ENCODE peak calls at places on chromosome 22, in ten cellular contexts. One of them, this sample, is unnamed.

GRCh38 chr22:44595841-44596341 is 97.9 kb upstream of the RTL6 start:
- DNase-seq in mucosa of descending colon: no peak
- DNase-seq in K562: no peak
- DNase-seq in lower lobe of right lung: no peak
- DNase-seq in effector memory CD4-positive, alpha-beta T cell: no peak
- DNase-seq in spleen: no peak
- DNase-seq in colonic mucosa: no peak
- DNase-seq in naive thymus-derived CD4-positive, alpha-beta T cell: no peak
- DNase-seq in psoas muscle: no peak
- DNase-seq in IMR-90: peak; percentile 42
- DNase-seq in this sample: no peak

GRCh38 chr22:23305922-23306374 is 125.6 kb downstream of the BCR start:
- DNase-seq in mucosa of descending colon: no peak
- DNase-seq in K562: no peak
- DNase-seq in lower lobe of right lung: peak; percentile 62
- DNase-seq in effector memory CD4-positive, alpha-beta T cell: no peak
- DNase-seq in spleen: peak; percentile 85
- DNase-seq in colonic mucosa: no peak
- DNase-seq in naive thymus-derived CD4-positive, alpha-beta T cell: no peak
- DNase-seq in psoas muscle: peak; percentile 63
- DNase-seq in IMR-90: peak; percentile 81
- DNase-seq in this sample: peak; percentile 91

GRCh38 chr22:19325296-19325950 is 33.9 kb upstream of the CLTCL1 start:
- DNase-seq in mucosa of descending colon: no peak
- DNase-seq in K562: no peak
- DNase-seq in lower lobe of right lung: no peak
- DNase-seq in effector memory CD4-positive, alpha-beta T cell: no peak
- DNase-seq in spleen: no peak
- DNase-seq in colonic mucosa: no peak
- DNase-seq in naive thymus-derived CD4-positive, alpha-beta T cell: no peak
- DNase-seq in psoas muscle: no peak
- DNase-seq in IMR-90: peak; percentile 55
- DNase-seq in this sample: no peak

GRCh38 chr22:35276019-35276418 is 18.7 kb downstream of the HMGXB4 start:
- DNase-seq in mucosa of descending colon: no peak
- DNase-seq in K562: no peak
- DNase-seq in lower lobe of right lung: no peak
- DNase-seq in effector memory CD4-positive, alpha-beta T cell: no peak
- DNase-seq in spleen: no peak
- DNase-seq in colonic mucosa: no peak
- DNase-seq in naive thymus-derived CD4-positive, alpha-beta T cell: no peak
- DNase-seq in psoas muscle: no peak
- DNase-seq in IMR-90: no peak
- DNase-seq in this sample: no peak

GRCh38 chr22:21816787-21817496 is 50.5 kb downstream of the MAPK1 start:
- DNase-seq in mucosa of descending colon: no peak
- DNase-seq in K562: peak; percentile 87
- DNase-seq in lower lobe of right lung: no peak
- DNase-seq in effector memory CD4-positive, alpha-beta T cell: peak; percentile 14
- DNase-seq in spleen: no peak
- DNase-seq in colonic mucosa: peak; percentile 18
- DNase-seq in naive thymus-derived CD4-positive, alpha-beta T cell: peak; percentile 78
- DNase-seq in psoas muscle: no peak
- DNase-seq in IMR-90: peak; percentile 95
- DNase-seq in this sample: no peak

GRCh38 chr22:27716074-27716473 is 85.5 kb downstream of the MN1 start:
- DNase-seq in mucosa of descending colon: no peak
- DNase-seq in K562: no peak
- DNase-seq in lower lobe of right lung: no peak
- DNase-seq in effector memory CD4-positive, alpha-beta T cell: no peak
- DNase-seq in spleen: peak; percentile 13
- DNase-seq in colonic mucosa: no peak
- DNase-seq in naive thymus-derived CD4-positive, alpha-beta T cell: no peak
- DNase-seq in psoas muscle: no peak
- DNase-seq in IMR-90: no peak
- DNase-seq in this sample: no peak

GRCh38 chr22:32644252-32645100 is 157.0 kb upstream of the TIMP3 start:
- DNase-seq in mucosa of descending colon: peak; percentile 40
- DNase-seq in K562: no peak
- DNase-seq in lower lobe of right lung: peak; percentile 73
- DNase-seq in effector memory CD4-positive, alpha-beta T cell: peak; percentile 8
- DNase-seq in spleen: peak; percentile 82
- DNase-seq in colonic mucosa: peak; percentile 30
- DNase-seq in naive thymus-derived CD4-positive, alpha-beta T cell: peak; percentile 34
- DNase-seq in psoas muscle: peak; percentile 57
- DNase-seq in IMR-90: peak; percentile 59
- DNase-seq in this sample: peak; percentile 62

GRCh38 chr22:37300551-37301017 is 18.3 kb downstream of the CYTH4 start:
- DNase-seq in mucosa of descending colon: no peak
- DNase-seq in K562: no peak
- DNase-seq in lower lobe of right lung: no peak
- DNase-seq in effector memory CD4-positive, alpha-beta T cell: no peak
- DNase-seq in spleen: no peak
- DNase-seq in colonic mucosa: no peak
- DNase-seq in naive thymus-derived CD4-positive, alpha-beta T cell: peak; percentile 54
- DNase-seq in psoas muscle: no peak
- DNase-seq in IMR-90: no peak
- DNase-seq in this sample: peak; percentile 53

GRCh38 chr22:23243006-23243573 is 62.8 kb downstream of the BCR start:
- DNase-seq in mucosa of descending colon: no peak
- DNase-seq in K562: peak; percentile 60
- DNase-seq in lower lobe of right lung: no peak
- DNase-seq in effector memory CD4-positive, alpha-beta T cell: peak; percentile 53
- DNase-seq in spleen: no peak
- DNase-seq in colonic mucosa: no peak
- DNase-seq in naive thymus-derived CD4-positive, alpha-beta T cell: peak; percentile 78
- DNase-seq in psoas muscle: no peak
- DNase-seq in IMR-90: no peak
- DNase-seq in this sample: no peak

GRCh38 chr22:39144101-39144815 is 8.2 kb downstream of the CBX7 start:
- DNase-seq in mucosa of descending colon: peak; percentile 67
- DNase-seq in K562: no peak
- DNase-seq in lower lobe of right lung: peak; percentile 61
- DNase-seq in effector memory CD4-positive, alpha-beta T cell: peak; percentile 53
- DNase-seq in spleen: peak; percentile 90
- DNase-seq in colonic mucosa: peak; percentile 64
- DNase-seq in naive thymus-derived CD4-positive, alpha-beta T cell: peak; percentile 58
- DNase-seq in psoas muscle: no peak
- DNase-seq in IMR-90: peak; percentile 30
- DNase-seq in this sample: peak; percentile 68

GRCh38 chr22:24059121-24059520 is 48.0 kb downstream of the CABIN1 start:
- DNase-seq in mucosa of descending colon: no peak
- DNase-seq in K562: no peak
- DNase-seq in lower lobe of right lung: no peak
- DNase-seq in effector memory CD4-positive, alpha-beta T cell: no peak
- DNase-seq in spleen: no peak
- DNase-seq in colonic mucosa: no peak
- DNase-seq in naive thymus-derived CD4-positive, alpha-beta T cell: no peak
- DNase-seq in psoas muscle: no peak
- DNase-seq in IMR-90: peak; percentile 99
- DNase-seq in this sample: no peak

DNA sequence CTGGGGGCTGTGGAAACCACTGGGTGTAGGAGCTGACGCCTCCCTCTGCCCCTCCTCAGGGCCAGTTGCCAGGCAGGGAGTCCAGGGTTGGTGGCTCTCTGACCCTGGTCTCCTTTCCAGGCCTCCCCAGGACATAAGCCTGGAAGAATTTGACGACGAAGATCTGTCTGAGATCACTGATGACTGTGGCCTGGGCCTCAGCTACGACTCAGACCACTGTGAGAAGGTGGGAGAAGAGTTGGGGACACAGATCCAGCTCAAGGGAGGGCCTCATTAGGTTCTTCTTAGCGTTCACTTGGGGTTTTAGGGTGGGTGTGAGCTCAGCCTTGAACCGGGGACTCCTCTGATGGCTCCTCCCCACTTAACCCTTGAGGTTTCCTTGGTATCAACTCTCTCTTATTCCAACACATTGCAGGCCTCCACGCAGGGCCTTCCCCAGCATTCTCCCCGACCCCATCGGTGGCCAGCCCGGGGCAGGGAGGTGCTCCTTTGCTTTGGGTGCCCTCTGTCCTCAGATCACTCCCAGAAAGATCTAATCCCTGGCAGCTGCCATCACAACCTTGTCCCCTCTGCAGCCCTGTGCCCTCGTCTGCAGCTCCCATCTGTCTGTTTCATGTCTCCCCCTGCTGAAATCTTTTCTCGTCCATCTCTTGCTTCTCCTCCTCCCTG is 1.2 kb downstream of the MAPK8IP2 start:
- DNase-seq in mucosa of descending colon: no peak
- DNase-seq in K562: no peak
- DNase-seq in lower lobe of right lung: no peak
- DNase-seq in effector memory CD4-positive, alpha-beta T cell: no peak
- DNase-seq in spleen: no peak
- DNase-seq in colonic mucosa: no peak
- DNase-seq in naive thymus-derived CD4-positive, alpha-beta T cell: no peak
- DNase-seq in psoas muscle: no peak
- DNase-seq in IMR-90: no peak
- DNase-seq in this sample: no peak
- H3K36me3 ChIP-seq in mucosa of descending colon: no peaks in the 10 kb centered on the region
- H3K36me3 ChIP-seq in K562: no peaks in the 10 kb centered on the region
- H3K36me3 ChIP-seq in lower lobe of right lung: no peaks in the 10 kb centered on the region
- H3K36me3 ChIP-seq in effector memory CD4-positive, alpha-beta T cell: no peaks in the 10 kb centered on the region
- H3K36me3 ChIP-seq in spleen: peaks cover 3% of the 10 kb centered on the region
- H3K36me3 ChIP-seq in colonic mucosa: no peaks in the 10 kb centered on the region
- H3K36me3 ChIP-seq in naive thymus-derived CD4-positive, alpha-beta T cell: no peaks in the 10 kb centered on the region
- H3K36me3 ChIP-seq in psoas muscle: no peaks in the 10 kb centered on the region
- H3K36me3 ChIP-seq in IMR-90: no peaks in the 10 kb centered on the region
- H3K36me3 ChIP-seq in this sample: no peaks in the 10 kb centered on the region

GRCh38 chr22:40603088-40603605 is 33.4 kb downstream of the MRTFA start:
- DNase-seq in mucosa of descending colon: no peak
- DNase-seq in K562: no peak
- DNase-seq in lower lobe of right lung: no peak
- DNase-seq in effector memory CD4-positive, alpha-beta T cell: no peak
- DNase-seq in spleen: no peak
- DNase-seq in colonic mucosa: no peak
- DNase-seq in naive thymus-derived CD4-positive, alpha-beta T cell: no peak
- DNase-seq in psoas muscle: no peak
- DNase-seq in IMR-90: peak; percentile 78
- DNase-seq in this sample: no peak

GRCh38 chr22:40607506-40607905 is 29.0 kb downstream of the MRTFA start:
- DNase-seq in mucosa of descending colon: no peak
- DNase-seq in K562: no peak
- DNase-seq in lower lobe of right lung: no peak
- DNase-seq in effector memory CD4-positive, alpha-beta T cell: no peak
- DNase-seq in spleen: no peak
- DNase-seq in colonic mucosa: no peak
- DNase-seq in naive thymus-derived CD4-positive, alpha-beta T cell: no peak
- DNase-seq in psoas muscle: no peak
- DNase-seq in IMR-90: no peak
- DNase-seq in this sample: no peak

GRCh38 chr22:40606306-40606705 is 30.2 kb downstream of the MRTFA start:
- DNase-seq in mucosa of descending colon: no peak
- DNase-seq in K562: no peak
- DNase-seq in lower lobe of right lung: no peak
- DNase-seq in effector memory CD4-positive, alpha-beta T cell: no peak
- DNase-seq in spleen: no peak
- DNase-seq in colonic mucosa: no peak
- DNase-seq in naive thymus-derived CD4-positive, alpha-beta T cell: no peak
- DNase-seq in psoas muscle: no peak
- DNase-seq in IMR-90: no peak
- DNase-seq in this sample: no peak

GRCh38 chr22:40609216-40609615 is 27.3 kb downstream of the MRTFA start:
- DNase-seq in mucosa of descending colon: no peak
- DNase-seq in K562: no peak
- DNase-seq in lower lobe of right lung: no peak
- DNase-seq in effector memory CD4-positive, alpha-beta T cell: no peak
- DNase-seq in spleen: no peak
- DNase-seq in colonic mucosa: no peak
- DNase-seq in naive thymus-derived CD4-positive, alpha-beta T cell: no peak
- DNase-seq in psoas muscle: no peak
- DNase-seq in IMR-90: no peak
- DNase-seq in this sample: no peak

DNA sequence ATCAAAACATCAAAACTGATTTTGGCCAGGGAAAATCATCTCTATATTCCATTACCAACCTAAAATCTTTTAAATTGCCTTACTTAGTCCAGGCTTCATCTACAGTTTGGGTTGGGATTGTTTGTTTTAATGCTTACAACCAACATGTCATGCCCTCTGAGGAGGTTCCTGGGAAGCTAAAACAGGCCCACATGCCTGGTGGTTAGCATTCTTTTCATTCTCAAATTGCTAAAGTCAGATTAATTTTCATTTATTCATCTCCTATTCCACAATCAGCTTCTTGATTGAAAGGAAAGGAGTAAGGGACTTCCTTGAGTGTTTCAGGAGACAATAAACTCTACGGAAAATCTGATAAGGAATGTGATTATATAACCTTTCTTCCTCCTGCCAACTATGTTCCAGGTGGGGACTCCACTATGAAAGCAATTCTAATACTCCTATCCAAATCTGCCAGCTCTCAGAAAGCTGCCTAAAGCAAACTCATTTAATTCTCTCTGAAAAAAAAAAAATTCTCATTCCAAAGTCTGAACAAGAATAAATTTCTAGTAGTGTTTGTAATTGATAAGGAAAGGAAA is 30.8 kb downstream of the MRTFA start:
- DNase-seq in mucosa of descending colon: no peak
- DNase-seq in K562: no peak
- DNase-seq in lower lobe of right lung: no peak
- DNase-seq in effector memory CD4-positive, alpha-beta T cell: no peak
- DNase-seq in spleen: no peak
- DNase-seq in colonic mucosa: no peak
- DNase-seq in naive thymus-derived CD4-positive, alpha-beta T cell: no peak
- DNase-seq in psoas muscle: no peak
- DNase-seq in IMR-90: peak; percentile 42
- DNase-seq in this sample: no peak
- H3K9me3 ChIP-seq in mucosa of descending colon: no peaks in the 10 kb centered on the region
- H3K9me3 ChIP-seq in K562: no peaks in the 10 kb centered on the region
- H3K9me3 ChIP-seq in lower lobe of right lung: no peaks in the 10 kb centered on the region
- H3K9me3 ChIP-seq in effector memory CD4-positive, alpha-beta T cell: no peaks in the 10 kb centered on the region
- H3K9me3 ChIP-seq in spleen: no peaks in the 10 kb centered on the region
- H3K9me3 ChIP-seq in colonic mucosa: no peaks in the 10 kb centered on the region
- H3K9me3 ChIP-seq in naive thymus-derived CD4-positive, alpha-beta T cell: no peaks in the 10 kb centered on the region
- H3K9me3 ChIP-seq in psoas muscle: no peaks in the 10 kb centered on the region
- H3K9me3 ChIP-seq in IMR-90: no peaks in the 10 kb centered on the region
- H3K9me3 ChIP-seq in this sample: no peaks in the 10 kb centered on the region

DNA sequence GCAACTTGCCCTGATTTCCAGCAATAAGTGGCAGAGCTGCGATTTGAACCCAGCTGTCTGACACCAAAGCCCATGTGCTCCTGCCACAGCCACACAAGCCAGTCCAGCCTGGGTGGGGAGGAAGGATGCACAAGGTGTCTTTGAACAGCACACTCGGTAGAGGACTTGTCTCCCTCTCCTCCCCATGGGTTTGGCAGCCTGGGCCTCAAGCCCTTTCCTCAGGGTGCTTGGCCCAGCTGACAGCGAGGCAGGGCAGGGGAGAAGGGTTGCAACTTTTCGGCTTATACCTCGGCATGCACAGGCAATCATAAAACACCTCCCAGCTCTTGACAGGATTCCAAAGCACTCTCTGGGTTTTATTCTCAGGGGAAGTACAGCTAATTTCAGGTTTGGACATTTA is 19.3 kb downstream of the ASPHD2 start:
- DNase-seq in mucosa of descending colon: no peak
- DNase-seq in K562: no peak
- DNase-seq in lower lobe of right lung: no peak
- DNase-seq in effector memory CD4-positive, alpha-beta T cell: no peak
- DNase-seq in spleen: no peak
- DNase-seq in colonic mucosa: no peak
- DNase-seq in naive thymus-derived CD4-positive, alpha-beta T cell: no peak
- DNase-seq in psoas muscle: no peak
- DNase-seq in IMR-90: no peak
- DNase-seq in this sample: no peak
- H3K36me3 ChIP-seq in mucosa of descending colon: no peaks in the 10 kb centered on the region
- H3K36me3 ChIP-seq in K562: peaks cover 23% of the 10 kb centered on the region
- H3K36me3 ChIP-seq in lower lobe of right lung: peaks cover 32% of the 10 kb centered on the region
- H3K36me3 ChIP-seq in effector memory CD4-positive, alpha-beta T cell: peaks cover 22% of the 10 kb centered on the region
- H3K36me3 ChIP-seq in spleen: peaks cover 27% of the 10 kb centered on the region
- H3K36me3 ChIP-seq in colonic mucosa: no peaks in the 10 kb centered on the region
- H3K36me3 ChIP-seq in naive thymus-derived CD4-positive, alpha-beta T cell: no peaks in the 10 kb centered on the region
- H3K36me3 ChIP-seq in psoas muscle: peaks cover 34% of the 10 kb centered on the region
- H3K36me3 ChIP-seq in IMR-90: peaks cover 17% of the 10 kb centered on the region
- H3K36me3 ChIP-seq in this sample: peaks cover 24% of the 10 kb centered on the region

GRCh38 chr22:47400701-47401591 is 638.5 kb downstream of the TBC1D22A start:
- DNase-seq in mucosa of descending colon: no peak
- DNase-seq in K562: no peak
- DNase-seq in lower lobe of right lung: no peak
- DNase-seq in effector memory CD4-positive, alpha-beta T cell: no peak
- DNase-seq in spleen: peak; percentile 55
- DNase-seq in colonic mucosa: no peak
- DNase-seq in naive thymus-derived CD4-positive, alpha-beta T cell: no peak
- DNase-seq in psoas muscle: no peak
- DNase-seq in IMR-90: no peak
- DNase-seq in this sample: peak; percentile 55
- H3K9me3 ChIP-seq in mucosa of descending colon: no peaks in the 10 kb centered on the region
- H3K9me3 ChIP-seq in K562: no peaks in the 10 kb centered on the region
- H3K9me3 ChIP-seq in lower lobe of right lung: no peaks in the 10 kb centered on the region
- H3K9me3 ChIP-seq in effector memory CD4-positive, alpha-beta T cell: no peaks in the 10 kb centered on the region
- H3K9me3 ChIP-seq in spleen: no peaks in the 10 kb centered on the region
- H3K9me3 ChIP-seq in colonic mucosa: no peaks in the 10 kb centered on the region
- H3K9me3 ChIP-seq in naive thymus-derived CD4-positive, alpha-beta T cell: no peaks in the 10 kb centered on the region
- H3K9me3 ChIP-seq in psoas muscle: no peaks in the 10 kb centered on the region
- H3K9me3 ChIP-seq in IMR-90: peaks cover 28% of the 10 kb centered on the region
- H3K9me3 ChIP-seq in this sample: no peaks in the 10 kb centered on the region